ENCODE peak calls at places on chromosomes 4 and X, in ten cellular contexts. One of them, this sample, is unnamed.
A peak's percentile ranks its signal among the peaks of the same experiment; 100 is the strongest.

GRCh38 chr4:69881173-69881773 is 21.3 kb upstream of the SULT1E1 start:
- DNase-seq in T-helper 2 cell: no peak
- DNase-seq in NCI-H1417 treated with DMSO at 0.1 percent for 48 hours: no peak
- DNase-seq in progenitor cell of endocrine pancreas: no peak
- DNase-seq in iris pigment epithelial cell: peak; percentile 65
- DNase-seq in T-helper 1 cell: no peak
- DNase-seq in NCI-H2029 treated with DMSO at 0.1 percent for 48 hours: peak; percentile 21
- DNase-seq in activated T-cell treated with anti-CD3 and anti-CD28 coated beads for 48 hours: no peak
- DNase-seq in NCI-H510A treated with DMSO at 0.1 percent for 48 hours: peak; percentile 64
- DNase-seq in right cardiac atrium: peak; percentile 12
- DNase-seq in this sample: peak; percentile 1

GRCh38 chr4:14871676-14872430 is 130.4 kb upstream of the CPEB2 start:
- DNase-seq in NCI-H1417 treated with DMSO at 0.1 percent for 48 hours: no peak
- DNase-seq in NCI-H510A treated with DMSO at 0.1 percent for 48 hours: no peak
- DNase-seq in activated T-cell treated with anti-CD3 and anti-CD28 coated beads for 48 hours: no peak
- DNase-seq in right cardiac atrium: no peak
- DNase-seq in T-helper 1 cell: no peak
- DNase-seq in progenitor cell of endocrine pancreas: no peak
- DNase-seq in iris pigment epithelial cell: no peak
- DNase-seq in NCI-H2029 treated with DMSO at 0.1 percent for 48 hours: no peak
- DNase-seq in T-helper 2 cell: no peak
- DNase-seq in this sample: no peak

GRCh38 chr4:25896782-25897539 is 17.1 kb upstream of the SMIM20 start:
- DNase-seq in NCI-H2029 treated with DMSO at 0.1 percent for 48 hours: no peak
- DNase-seq in T-helper 2 cell: no peak
- DNase-seq in right cardiac atrium: no peak
- DNase-seq in activated T-cell treated with anti-CD3 and anti-CD28 coated beads for 48 hours: no peak
- DNase-seq in progenitor cell of endocrine pancreas: no peak
- DNase-seq in NCI-H1417 treated with DMSO at 0.1 percent for 48 hours: no peak
- DNase-seq in iris pigment epithelial cell: no peak
- DNase-seq in NCI-H510A treated with DMSO at 0.1 percent for 48 hours: no peak
- DNase-seq in T-helper 1 cell: no peak
- DNase-seq in this sample: no peak

GRCh38 chrX:153537526-153538295 is 20.3 kb downstream of the ATP2B3 start:
- DNase-seq in T-helper 1 cell: no peak
- DNase-seq in NCI-H1417 treated with DMSO at 0.1 percent for 48 hours: no peak
- DNase-seq in NCI-H510A treated with DMSO at 0.1 percent for 48 hours: no peak
- DNase-seq in activated T-cell treated with anti-CD3 and anti-CD28 coated beads for 48 hours: no peak
- DNase-seq in NCI-H2029 treated with DMSO at 0.1 percent for 48 hours: no peak
- DNase-seq in progenitor cell of endocrine pancreas: no peak
- DNase-seq in T-helper 2 cell: no peak
- DNase-seq in right cardiac atrium: no peak
- DNase-seq in iris pigment epithelial cell: no peak
- DNase-seq in this sample: peak; percentile 72

GRCh38 chr4:6336166-6336565 is 66.5 kb downstream of the WFS1 start:
- DNase-seq in right cardiac atrium: no peak
- DNase-seq in progenitor cell of endocrine pancreas: no peak
- DNase-seq in iris pigment epithelial cell: no peak
- DNase-seq in NCI-H1417 treated with DMSO at 0.1 percent for 48 hours: no peak
- DNase-seq in NCI-H510A treated with DMSO at 0.1 percent for 48 hours: no peak
- DNase-seq in T-helper 1 cell: no peak
- DNase-seq in T-helper 2 cell: no peak
- DNase-seq in NCI-H2029 treated with DMSO at 0.1 percent for 48 hours: no peak
- DNase-seq in activated T-cell treated with anti-CD3 and anti-CD28 coated beads for 48 hours: no peak
- DNase-seq in this sample: no peak

GRCh38 chr4:39044947-39045734 is 12.9 kb upstream of the TMEM156 start:
- DNase-seq in NCI-H2029 treated with DMSO at 0.1 percent for 48 hours: no peak
- DNase-seq in T-helper 2 cell: no peak
- DNase-seq in iris pigment epithelial cell: peak; percentile 38
- DNase-seq in progenitor cell of endocrine pancreas: no peak
- DNase-seq in right cardiac atrium: peak; percentile 39
- DNase-seq in activated T-cell treated with anti-CD3 and anti-CD28 coated beads for 48 hours: peak; percentile 37
- DNase-seq in T-helper 1 cell: no peak
- DNase-seq in NCI-H510A treated with DMSO at 0.1 percent for 48 hours: no peak
- DNase-seq in NCI-H1417 treated with DMSO at 0.1 percent for 48 hours: no peak
- DNase-seq in this sample: no peak

GRCh38 chr4:70518269-70518668 is at the start of gene AMTN:
- DNase-seq in T-helper 2 cell: no peak
- DNase-seq in T-helper 1 cell: no peak
- DNase-seq in iris pigment epithelial cell: no peak
- DNase-seq in progenitor cell of endocrine pancreas: no peak
- DNase-seq in NCI-H1417 treated with DMSO at 0.1 percent for 48 hours: no peak
- DNase-seq in right cardiac atrium: no peak
- DNase-seq in NCI-H510A treated with DMSO at 0.1 percent for 48 hours: no peak
- DNase-seq in NCI-H2029 treated with DMSO at 0.1 percent for 48 hours: no peak
- DNase-seq in activated T-cell treated with anti-CD3 and anti-CD28 coated beads for 48 hours: no peak
- DNase-seq in this sample: no peak

GRCh38 chr4:126364290-126364978 is 1049.7 kb downstream of the FAT4 start:
- DNase-seq in NCI-H2029 treated with DMSO at 0.1 percent for 48 hours: no peak
- DNase-seq in NCI-H510A treated with DMSO at 0.1 percent for 48 hours: no peak
- DNase-seq in NCI-H1417 treated with DMSO at 0.1 percent for 48 hours: no peak
- DNase-seq in iris pigment epithelial cell: peak; percentile 83
- DNase-seq in right cardiac atrium: no peak
- DNase-seq in activated T-cell treated with anti-CD3 and anti-CD28 coated beads for 48 hours: no peak
- DNase-seq in T-helper 2 cell: no peak
- DNase-seq in T-helper 1 cell: no peak
- DNase-seq in progenitor cell of endocrine pancreas: no peak
- DNase-seq in this sample: no peak

GRCh38 chrX:16162391-16162790 is 4.9 kb upstream of the MAGEB17 start:
- DNase-seq in iris pigment epithelial cell: no peak
- DNase-seq in NCI-H2029 treated with DMSO at 0.1 percent for 48 hours: no peak
- DNase-seq in right cardiac atrium: no peak
- DNase-seq in activated T-cell treated with anti-CD3 and anti-CD28 coated beads for 48 hours: no peak
- DNase-seq in progenitor cell of endocrine pancreas: no peak
- DNase-seq in T-helper 2 cell: no peak
- DNase-seq in NCI-H1417 treated with DMSO at 0.1 percent for 48 hours: no peak
- DNase-seq in NCI-H510A treated with DMSO at 0.1 percent for 48 hours: no peak
- DNase-seq in T-helper 1 cell: no peak
- DNase-seq in this sample: no peak

GRCh38 chr4:125368161-125368560 is 53.4 kb downstream of the FAT4 start:
- DNase-seq in NCI-H2029 treated with DMSO at 0.1 percent for 48 hours: no peak
- DNase-seq in NCI-H510A treated with DMSO at 0.1 percent for 48 hours: no peak
- DNase-seq in iris pigment epithelial cell: peak; percentile 63
- DNase-seq in T-helper 2 cell: no peak
- DNase-seq in NCI-H1417 treated with DMSO at 0.1 percent for 48 hours: no peak
- DNase-seq in right cardiac atrium: no peak
- DNase-seq in progenitor cell of endocrine pancreas: no peak
- DNase-seq in T-helper 1 cell: no peak
- DNase-seq in activated T-cell treated with anti-CD3 and anti-CD28 coated beads for 48 hours: no peak
- DNase-seq in this sample: no peak

GRCh38 chr4:122874194-122874593 is 47.6 kb downstream of the FGF2 start:
- DNase-seq in NCI-H2029 treated with DMSO at 0.1 percent for 48 hours: no peak
- DNase-seq in NCI-H1417 treated with DMSO at 0.1 percent for 48 hours: no peak
- DNase-seq in progenitor cell of endocrine pancreas: no peak
- DNase-seq in T-helper 2 cell: no peak
- DNase-seq in right cardiac atrium: no peak
- DNase-seq in iris pigment epithelial cell: peak; percentile 91
- DNase-seq in activated T-cell treated with anti-CD3 and anti-CD28 coated beads for 48 hours: no peak
- DNase-seq in T-helper 1 cell: no peak
- DNase-seq in NCI-H510A treated with DMSO at 0.1 percent for 48 hours: no peak
- DNase-seq in this sample: no peak